ENCODE peak calls at places on chromosomes 16 and 17, in seven cellular contexts. One of them, this sample, is unnamed.

GRCh38 chr17:57889892-57890856 is 40.3 kb upstream of the MRPS23 start:
- DNase-seq in kidney tubule cell: peak; percentile 94
- DNase-seq in EH: peak; percentile 87
- DNase-seq in mesothelial cell of epicardium: no peak
- DNase-seq in GM13976: no peak
- DNase-seq in stimulated activated CD8-positive, alpha-beta memory T cell treated with anti-CD3 and anti-CD28 coated beads, Interleukin-4, amount 100 ng/mL, for 24 hours: no peak
- DNase-seq in activated CD4-positive, alpha-beta T cell treated with anti-CD3 and anti-CD28 coated beads, Interleukin-2, amount 10 ng/mL, durations not matched to agents 7 days and 5 days: no peak
- DNase-seq in this sample: peak; percentile 98

GRCh38 chr17:48814504-48814903 is 2.5 kb downstream of the TTLL6 start:
- DNase-seq in kidney tubule cell: peak; percentile 45
- DNase-seq in EH: peak; percentile 59
- DNase-seq in mesothelial cell of epicardium: no peak
- DNase-seq in GM13976: peak; percentile 82
- DNase-seq in stimulated activated CD8-positive, alpha-beta memory T cell treated with anti-CD3 and anti-CD28 coated beads, Interleukin-4, amount 100 ng/mL, for 24 hours: peak; percentile 39
- DNase-seq in activated CD4-positive, alpha-beta T cell treated with anti-CD3 and anti-CD28 coated beads, Interleukin-2, amount 10 ng/mL, durations not matched to agents 7 days and 5 days: peak; percentile 72
- DNase-seq in this sample: peak; percentile 85

GRCh38 chr17:67055041-67055443 is 10.7 kb downstream of the CACNG1 start:
- DNase-seq in kidney tubule cell: no peak
- DNase-seq in EH: no peak
- DNase-seq in mesothelial cell of epicardium: no peak
- DNase-seq in GM13976: no peak
- DNase-seq in stimulated activated CD8-positive, alpha-beta memory T cell treated with anti-CD3 and anti-CD28 coated beads, Interleukin-4, amount 100 ng/mL, for 24 hours: no peak
- DNase-seq in activated CD4-positive, alpha-beta T cell treated with anti-CD3 and anti-CD28 coated beads, Interleukin-2, amount 10 ng/mL, durations not matched to agents 7 days and 5 days: no peak
- DNase-seq in this sample: no peak

GRCh38 chr16:85552980-85553435 is 60.1 kb upstream of the GSE1 start:
- DNase-seq in kidney tubule cell: no peak
- DNase-seq in EH: no peak
- DNase-seq in mesothelial cell of epicardium: no peak
- DNase-seq in GM13976: no peak
- DNase-seq in stimulated activated CD8-positive, alpha-beta memory T cell treated with anti-CD3 and anti-CD28 coated beads, Interleukin-4, amount 100 ng/mL, for 24 hours: no peak
- DNase-seq in activated CD4-positive, alpha-beta T cell treated with anti-CD3 and anti-CD28 coated beads, Interleukin-2, amount 10 ng/mL, durations not matched to agents 7 days and 5 days: no peak
- DNase-seq in this sample: no peak

GRCh38 chr16:87556941-87557459 is 45.3 kb upstream of the JPH3 start:
- DNase-seq in kidney tubule cell: no peak
- DNase-seq in EH: no peak
- DNase-seq in mesothelial cell of epicardium: no peak
- DNase-seq in GM13976: no peak
- DNase-seq in stimulated activated CD8-positive, alpha-beta memory T cell treated with anti-CD3 and anti-CD28 coated beads, Interleukin-4, amount 100 ng/mL, for 24 hours: no peak
- DNase-seq in activated CD4-positive, alpha-beta T cell treated with anti-CD3 and anti-CD28 coated beads, Interleukin-2, amount 10 ng/mL, durations not matched to agents 7 days and 5 days: no peak
- DNase-seq in this sample: no peak

GRCh38 chr16:15618392-15618791 is 24.6 kb downstream of the MARF1 start:
- DNase-seq in kidney tubule cell: peak; percentile 90
- DNase-seq in EH: peak; percentile 88
- DNase-seq in mesothelial cell of epicardium: no peak
- DNase-seq in GM13976: no peak
- DNase-seq in stimulated activated CD8-positive, alpha-beta memory T cell treated with anti-CD3 and anti-CD28 coated beads, Interleukin-4, amount 100 ng/mL, for 24 hours: no peak
- DNase-seq in activated CD4-positive, alpha-beta T cell treated with anti-CD3 and anti-CD28 coated beads, Interleukin-2, amount 10 ng/mL, durations not matched to agents 7 days and 5 days: no peak
- DNase-seq in this sample: no peak

GRCh38 chr16:58843675-58844074 is 109.6 kb upstream of the GOT2 start:
- DNase-seq in kidney tubule cell: peak; percentile 44
- DNase-seq in EH: peak; percentile 49
- DNase-seq in mesothelial cell of epicardium: no peak
- DNase-seq in GM13976: peak; percentile 42
- DNase-seq in stimulated activated CD8-positive, alpha-beta memory T cell treated with anti-CD3 and anti-CD28 coated beads, Interleukin-4, amount 100 ng/mL, for 24 hours: no peak
- DNase-seq in activated CD4-positive, alpha-beta T cell treated with anti-CD3 and anti-CD28 coated beads, Interleukin-2, amount 10 ng/mL, durations not matched to agents 7 days and 5 days: no peak
- DNase-seq in this sample: peak; percentile 35

GRCh38 chr17:28746611-28747045 is 2.8 kb downstream of the TRAF4 start:
- DNase-seq in kidney tubule cell: peak; percentile 67
- DNase-seq in EH: no peak
- DNase-seq in mesothelial cell of epicardium: no peak
- DNase-seq in GM13976: no peak
- DNase-seq in stimulated activated CD8-positive, alpha-beta memory T cell treated with anti-CD3 and anti-CD28 coated beads, Interleukin-4, amount 100 ng/mL, for 24 hours: no peak
- DNase-seq in activated CD4-positive, alpha-beta T cell treated with anti-CD3 and anti-CD28 coated beads, Interleukin-2, amount 10 ng/mL, durations not matched to agents 7 days and 5 days: no peak
- DNase-seq in this sample: peak; percentile 74

GRCh38 chr17:27237890-27238289 is 56.0 kb upstream of the WSB1 start:
- DNase-seq in kidney tubule cell: no peak
- DNase-seq in EH: no peak
- DNase-seq in mesothelial cell of epicardium: no peak
- DNase-seq in GM13976: no peak
- DNase-seq in stimulated activated CD8-positive, alpha-beta memory T cell treated with anti-CD3 and anti-CD28 coated beads, Interleukin-4, amount 100 ng/mL, for 24 hours: no peak
- DNase-seq in activated CD4-positive, alpha-beta T cell treated with anti-CD3 and anti-CD28 coated beads, Interleukin-2, amount 10 ng/mL, durations not matched to agents 7 days and 5 days: no peak
- DNase-seq in this sample: no peak

GRCh38 chr17:2064980-2065785 is 10.3 kb downstream of the HIC1 start:
- DNase-seq in kidney tubule cell: no peak
- DNase-seq in EH: peak; percentile 87
- DNase-seq in mesothelial cell of epicardium: no peak
- DNase-seq in GM13976: peak; percentile 83
- DNase-seq in stimulated activated CD8-positive, alpha-beta memory T cell treated with anti-CD3 and anti-CD28 coated beads, Interleukin-4, amount 100 ng/mL, for 24 hours: peak; percentile 61
- DNase-seq in activated CD4-positive, alpha-beta T cell treated with anti-CD3 and anti-CD28 coated beads, Interleukin-2, amount 10 ng/mL, durations not matched to agents 7 days and 5 days: peak; percentile 72
- DNase-seq in this sample: no peak

GRCh38 chr16:55667753-55668152 is 12.0 kb downstream of the SLC6A2 start:
- DNase-seq in kidney tubule cell: no peak
- DNase-seq in EH: no peak
- DNase-seq in mesothelial cell of epicardium: no peak
- DNase-seq in GM13976: no peak
- DNase-seq in stimulated activated CD8-positive, alpha-beta memory T cell treated with anti-CD3 and anti-CD28 coated beads, Interleukin-4, amount 100 ng/mL, for 24 hours: no peak
- DNase-seq in activated CD4-positive, alpha-beta T cell treated with anti-CD3 and anti-CD28 coated beads, Interleukin-2, amount 10 ng/mL, durations not matched to agents 7 days and 5 days: no peak
- DNase-seq in this sample: no peak

GRCh38 chr16:53515811-53516210 is 12.8 kb upstream of the AKTIP start:
- DNase-seq in kidney tubule cell: no peak
- DNase-seq in EH: no peak
- DNase-seq in mesothelial cell of epicardium: no peak
- DNase-seq in GM13976: no peak
- DNase-seq in stimulated activated CD8-positive, alpha-beta memory T cell treated with anti-CD3 and anti-CD28 coated beads, Interleukin-4, amount 100 ng/mL, for 24 hours: no peak
- DNase-seq in activated CD4-positive, alpha-beta T cell treated with anti-CD3 and anti-CD28 coated beads, Interleukin-2, amount 10 ng/mL, durations not matched to agents 7 days and 5 days: no peak
- DNase-seq in this sample: no peak

GRCh38 chr17:29929544-29930398 is at the start of gene SSH2:
- DNase-seq in kidney tubule cell: peak; percentile 94
- DNase-seq in EH: peak; percentile 88
- DNase-seq in mesothelial cell of epicardium: peak; percentile 86
- DNase-seq in GM13976: peak; percentile 88
- DNase-seq in stimulated activated CD8-positive, alpha-beta memory T cell treated with anti-CD3 and anti-CD28 coated beads, Interleukin-4, amount 100 ng/mL, for 24 hours: peak; percentile 80
- DNase-seq in activated CD4-positive, alpha-beta T cell treated with anti-CD3 and anti-CD28 coated beads, Interleukin-2, amount 10 ng/mL, durations not matched to agents 7 days and 5 days: peak; percentile 92
- DNase-seq in this sample: peak; percentile 81

GRCh38 chr16:50282010-50282538 is 15.7 kb downstream of the ADCY7 start:
- DNase-seq in kidney tubule cell: no peak
- DNase-seq in EH: no peak
- DNase-seq in mesothelial cell of epicardium: no peak
- DNase-seq in GM13976: peak; percentile 84
- DNase-seq in stimulated activated CD8-positive, alpha-beta memory T cell treated with anti-CD3 and anti-CD28 coated beads, Interleukin-4, amount 100 ng/mL, for 24 hours: peak; percentile 42
- DNase-seq in activated CD4-positive, alpha-beta T cell treated with anti-CD3 and anti-CD28 coated beads, Interleukin-2, amount 10 ng/mL, durations not matched to agents 7 days and 5 days: peak; percentile 65
- DNase-seq in this sample: no peak

GRCh38 chr17:11628374-11628773 is 30.1 kb downstream of the DNAH9 start:
- DNase-seq in kidney tubule cell: no peak
- DNase-seq in EH: no peak
- DNase-seq in mesothelial cell of epicardium: no peak
- DNase-seq in GM13976: no peak
- DNase-seq in stimulated activated CD8-positive, alpha-beta memory T cell treated with anti-CD3 and anti-CD28 coated beads, Interleukin-4, amount 100 ng/mL, for 24 hours: no peak
- DNase-seq in activated CD4-positive, alpha-beta T cell treated with anti-CD3 and anti-CD28 coated beads, Interleukin-2, amount 10 ng/mL, durations not matched to agents 7 days and 5 days: no peak
- DNase-seq in this sample: no peak

GRCh38 chr17:10198509-10199249 is at the start of gene GAS7:
- DNase-seq in kidney tubule cell: no peak
- DNase-seq in EH: peak; percentile 22
- DNase-seq in mesothelial cell of epicardium: peak; percentile 72
- DNase-seq in GM13976: peak; percentile 83
- DNase-seq in stimulated activated CD8-positive, alpha-beta memory T cell treated with anti-CD3 and anti-CD28 coated beads, Interleukin-4, amount 100 ng/mL, for 24 hours: peak; percentile 38
- DNase-seq in activated CD4-positive, alpha-beta T cell treated with anti-CD3 and anti-CD28 coated beads, Interleukin-2, amount 10 ng/mL, durations not matched to agents 7 days and 5 days: peak; percentile 67
- DNase-seq in this sample: no peak

GRCh38 chr16:2090819-2091721 is 43.3 kb downstream of the TSC2 start:
- DNase-seq in kidney tubule cell: peak; percentile 83
- DNase-seq in EH: peak; percentile 59
- DNase-seq in mesothelial cell of epicardium: peak; percentile 87
- DNase-seq in GM13976: peak; percentile 74
- DNase-seq in stimulated activated CD8-positive, alpha-beta memory T cell treated with anti-CD3 and anti-CD28 coated beads, Interleukin-4, amount 100 ng/mL, for 24 hours: no peak
- DNase-seq in activated CD4-positive, alpha-beta T cell treated with anti-CD3 and anti-CD28 coated beads, Interleukin-2, amount 10 ng/mL, durations not matched to agents 7 days and 5 days: no peak
- DNase-seq in this sample: peak; percentile 84

This sample was measured in PC-3.